ENCODE peak calls at places on chromosomes 1 and 21, in four cellular contexts. One of them, this sample, is unnamed.

GRCh38 chr1:39491146-39491921 is at the start of gene BMP8A:
- DNase-seq in MM.1S: peak; percentile 93
- DNase-seq in body of pancreas: peak; percentile 86
- DNase-seq in cardiac muscle cell: peak; percentile 34
- DNase-seq in this sample: peak; percentile 84

GRCh38 chr1:156938813-156939212 is 18.4 kb downstream of the LRRC71 start:
- DNase-seq in MM.1S: no peak
- DNase-seq in body of pancreas: no peak
- DNase-seq in cardiac muscle cell: no peak
- DNase-seq in this sample: no peak

GRCh38 chr1:15233689-15234088 is 13.3 kb upstream of the FHAD1 start:
- DNase-seq in MM.1S: no peak
- DNase-seq in body of pancreas: no peak
- DNase-seq in cardiac muscle cell: no peak
- DNase-seq in this sample: no peak

GRCh38 chr1:111833334-111833733 is 77.6 kb downstream of the DDX20 start:
- DNase-seq in MM.1S: no peak
- DNase-seq in body of pancreas: no peak
- DNase-seq in cardiac muscle cell: peak; percentile 32
- DNase-seq in this sample: no peak

GRCh38 chr1:14267991-14268390 is 330.5 kb upstream of the KAZN start:
- DNase-seq in MM.1S: no peak
- DNase-seq in body of pancreas: no peak
- DNase-seq in cardiac muscle cell: no peak
- DNase-seq in this sample: no peak

GRCh38 chr21:16535100-16535418 is 805.3 kb downstream of the USP25 start:
- DNase-seq in MM.1S: no peak
- DNase-seq in body of pancreas: peak; percentile 81
- DNase-seq in cardiac muscle cell: peak; percentile 96
- DNase-seq in this sample: no peak

GRCh38 chr1:159881930-159882839 is 17.8 kb downstream of the CFAP45 start:
- DNase-seq in MM.1S: peak; percentile 71
- DNase-seq in body of pancreas: peak; percentile 82
- DNase-seq in cardiac muscle cell: peak; percentile 96
- DNase-seq in this sample: no peak

GRCh38 chr1:205504311-205505075 is at the start of gene CDK18:
- DNase-seq in MM.1S: peak; percentile 74
- DNase-seq in body of pancreas: peak; percentile 95
- DNase-seq in cardiac muscle cell: peak; percentile 75
- DNase-seq in this sample: no peak

GRCh38 chr1:112464501-112464900 is 44.3 kb upstream of the WNT2B start:
- DNase-seq in MM.1S: no peak
- DNase-seq in body of pancreas: no peak
- DNase-seq in cardiac muscle cell: no peak
- DNase-seq in this sample: no peak

GRCh38 chr1:112395261-112395831 is 668 bp upstream of the CTTNBP2NL start:
- DNase-seq in MM.1S: no peak
- DNase-seq in body of pancreas: no peak
- DNase-seq in cardiac muscle cell: no peak
- DNase-seq in this sample: no peak

GRCh38 chr1:229675396-229675795 is 49.3 kb downstream of the URB2 start:
- DNase-seq in MM.1S: no peak
- DNase-seq in body of pancreas: no peak
- DNase-seq in cardiac muscle cell: no peak
- DNase-seq in this sample: no peak

GRCh38 chr1:199508653-199509052 is 518.9 kb upstream of the NR5A2 start:
- DNase-seq in MM.1S: no peak
- DNase-seq in body of pancreas: no peak
- DNase-seq in cardiac muscle cell: no peak
- DNase-seq in this sample: no peak

GRCh38 chr1:245432221-245432620 is 277.4 kb downstream of the KIF26B start:
- DNase-seq in MM.1S: no peak
- DNase-seq in body of pancreas: no peak
- DNase-seq in cardiac muscle cell: no peak
- DNase-seq in this sample: no peak

GRCh38 chr1:40313329-40313957 is 3.6 kb downstream of the COL9A2 start:
- DNase-seq in MM.1S: no peak
- DNase-seq in body of pancreas: no peak
- DNase-seq in cardiac muscle cell: peak; percentile 23
- DNase-seq in this sample: peak; percentile 67

GRCh38 chr1:239253032-239253431 is 133.3 kb upstream of the CHRM3 start:
- DNase-seq in MM.1S: no peak
- DNase-seq in body of pancreas: no peak
- DNase-seq in cardiac muscle cell: no peak
- DNase-seq in this sample: no peak

GRCh38 chr1:185238447-185238846 is 78.6 kb downstream of the IVNS1ABP start:
- DNase-seq in MM.1S: no peak
- DNase-seq in body of pancreas: no peak
- DNase-seq in cardiac muscle cell: peak; percentile 41
- DNase-seq in this sample: no peak

GRCh38 chr1:11746092-11746491 is 10.2 kb downstream of the AGTRAP start:
- DNase-seq in MM.1S: no peak
- DNase-seq in body of pancreas: peak; percentile 74
- DNase-seq in cardiac muscle cell: no peak
- DNase-seq in this sample: no peak

GRCh38 chr21:44408226-44408625 is 47.1 kb upstream of the LRRC3 start:
- DNase-seq in MM.1S: no peak
- DNase-seq in body of pancreas: no peak
- DNase-seq in cardiac muscle cell: no peak
- DNase-seq in this sample: no peak

GRCh38 chr1:244064621-244065020 is 13.5 kb downstream of the ZBTB18 start:
- DNase-seq in MM.1S: no peak
- DNase-seq in body of pancreas: no peak
- DNase-seq in cardiac muscle cell: no peak
- DNase-seq in this sample: no peak

GRCh38 chr1:168636642-168637111 is 60.3 kb downstream of the XCL1 start:
- DNase-seq in MM.1S: peak; percentile 70
- DNase-seq in body of pancreas: peak; percentile 38
- DNase-seq in cardiac muscle cell: peak; percentile 45
- DNase-seq in this sample: no peak

GRCh38 chr1:243402868-243403267 is 147.0 kb downstream of the SDCCAG8 start:
- DNase-seq in MM.1S: no peak
- DNase-seq in body of pancreas: no peak
- DNase-seq in cardiac muscle cell: no peak
- DNase-seq in this sample: no peak

GRCh38 chr1:29511436-29511835 is 275.1 kb downstream of the PTPRU start:
- DNase-seq in MM.1S: no peak
- DNase-seq in body of pancreas: no peak
- DNase-seq in cardiac muscle cell: no peak
- DNase-seq in this sample: no peak

GRCh38 chr1:91732291-91732953 is 153.5 kb downstream of the TGFBR3 start:
- DNase-seq in MM.1S: no peak
- DNase-seq in body of pancreas: no peak
- DNase-seq in cardiac muscle cell: peak; percentile 48
- DNase-seq in this sample: no peak

GRCh38 chr1:13725714-13726175 is 25.8 kb downstream of the PRDM2 start:
- DNase-seq in MM.1S: peak; percentile 62
- DNase-seq in body of pancreas: peak; percentile 43
- DNase-seq in cardiac muscle cell: peak; percentile 37
- DNase-seq in this sample: peak; percentile 25

GRCh38 chr1:228043281-228043845 is 36.6 kb downstream of the WNT3A start:
- DNase-seq in MM.1S: no peak
- DNase-seq in body of pancreas: no peak
- DNase-seq in cardiac muscle cell: no peak
- DNase-seq in this sample: no peak

DNA sequence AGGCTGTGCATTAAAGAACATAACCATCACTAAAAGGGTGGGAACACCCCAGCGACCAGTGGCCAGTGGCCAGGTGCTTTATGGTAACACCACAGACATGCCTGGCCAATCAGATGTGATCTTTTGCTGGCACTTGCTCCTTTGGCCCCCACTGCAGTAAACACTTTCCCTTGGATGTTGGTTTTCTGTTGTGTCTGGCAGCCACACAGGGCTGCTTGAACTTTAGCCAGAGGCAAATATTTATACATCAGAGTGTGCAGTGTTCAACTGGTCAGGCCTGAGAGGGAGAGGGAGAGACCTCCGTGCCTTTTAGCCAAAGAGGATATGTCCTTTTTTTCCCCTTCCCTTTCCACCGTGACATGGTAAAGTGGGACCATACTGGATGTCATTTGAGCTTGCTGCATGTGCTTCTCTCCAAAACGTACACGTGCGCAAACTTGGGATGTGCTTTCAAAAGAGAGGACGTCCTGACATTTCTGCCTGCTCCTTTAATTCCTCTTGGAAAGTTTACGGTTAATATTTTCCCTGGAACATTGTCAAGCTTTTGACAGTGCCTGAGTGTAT is 101.2 kb downstream of the NFIA start:
- DNase-seq in MM.1S: no peak
- DNase-seq in body of pancreas: peak; percentile 80
- DNase-seq in cardiac muscle cell: peak; percentile 81
- DNase-seq in this sample: no peak
- H3K4me3 ChIP-seq in MM.1S: no peak overlapping the region
- H3K4me3 ChIP-seq in body of pancreas: peak overlapping the region; percentile 13
- H3K4me3 ChIP-seq in cardiac muscle cell: no peak overlapping the region
- H3K4me3 ChIP-seq in this sample: no peak overlapping the region

DNA sequence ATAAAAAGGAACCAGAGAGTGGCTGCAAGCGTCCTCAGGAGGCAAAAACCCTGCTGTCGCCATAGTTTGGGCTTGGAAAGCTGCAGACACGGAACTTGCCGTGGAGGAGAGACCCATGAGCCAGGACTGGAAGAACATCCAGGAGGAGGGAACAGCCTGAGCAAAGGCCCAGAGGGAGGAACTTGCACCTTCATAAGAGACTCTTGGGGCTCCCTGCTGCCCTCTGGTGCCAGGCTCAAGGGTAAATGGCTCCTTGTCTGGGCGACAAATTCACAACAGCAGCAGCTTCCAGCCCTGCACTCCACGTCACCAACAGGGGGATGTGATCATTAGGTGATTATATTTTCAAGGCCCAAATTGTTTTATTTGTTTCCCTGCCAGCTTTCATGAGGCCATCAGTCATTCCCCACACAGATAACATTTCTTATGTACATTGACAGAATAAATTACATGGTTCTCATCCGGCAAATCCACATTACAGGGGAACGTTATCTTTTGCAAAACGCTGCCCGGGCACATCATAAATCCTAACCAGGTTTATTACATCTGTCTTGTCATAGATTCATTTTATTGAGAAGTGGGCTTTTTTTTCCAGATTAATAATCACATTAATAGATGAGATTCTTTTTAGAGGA is 143.0 kb upstream of the GRIK3 start:
- DNase-seq in MM.1S: peak; percentile 33
- DNase-seq in body of pancreas: peak; percentile 43
- DNase-seq in cardiac muscle cell: peak; percentile 29
- DNase-seq in this sample: no peak
- TF ChIP-seq CTCF in MM.1S: peak; percentile 51
- TF ChIP-seq CTCF in body of pancreas: no peak
- TF ChIP-seq CTCF in cardiac muscle cell: peak; percentile 36
- TF ChIP-seq CTCF in this sample: peak; percentile 75

GRCh38 chr1:70224954-70225353 is 3.8 kb downstream of the SRSF11 start:
- DNase-seq in MM.1S: no peak
- DNase-seq in body of pancreas: no peak
- DNase-seq in cardiac muscle cell: no peak
- DNase-seq in this sample: no peak
- H3K36me3 ChIP-seq in MM.1S: peaks cover 18% of the 10 kb centered on the region
- H3K36me3 ChIP-seq in body of pancreas: no peaks in the 10 kb centered on the region
- H3K36me3 ChIP-seq in cardiac muscle cell: peaks cover 22% of the 10 kb centered on the region
- H3K36me3 ChIP-seq in this sample: peaks cover 1% of the 10 kb centered on the region

GRCh38 chr21:34075099-34075425 is 1.7 kb downstream of the MRPS6 start:
- DNase-seq in MM.1S: no peak
- DNase-seq in body of pancreas: no peak
- DNase-seq in cardiac muscle cell: no peak
- DNase-seq in this sample: no peak

GRCh38 chr21:34077888-34078287 is 4.5 kb downstream of the MRPS6 start:
- DNase-seq in MM.1S: no peak
- DNase-seq in body of pancreas: no peak
- DNase-seq in cardiac muscle cell: no peak
- DNase-seq in this sample: no peak

GRCh38 chr21:34078915-34079314 is 5.5 kb downstream of the MRPS6 start:
- DNase-seq in MM.1S: no peak
- DNase-seq in body of pancreas: peak; percentile 38
- DNase-seq in cardiac muscle cell: peak; percentile 17
- DNase-seq in this sample: no peak

GRCh38 chr21:34075760-34076159 is 2.4 kb downstream of the MRPS6 start:
- DNase-seq in MM.1S: no peak
- DNase-seq in body of pancreas: no peak
- DNase-seq in cardiac muscle cell: no peak
- DNase-seq in this sample: no peak

DNA sequence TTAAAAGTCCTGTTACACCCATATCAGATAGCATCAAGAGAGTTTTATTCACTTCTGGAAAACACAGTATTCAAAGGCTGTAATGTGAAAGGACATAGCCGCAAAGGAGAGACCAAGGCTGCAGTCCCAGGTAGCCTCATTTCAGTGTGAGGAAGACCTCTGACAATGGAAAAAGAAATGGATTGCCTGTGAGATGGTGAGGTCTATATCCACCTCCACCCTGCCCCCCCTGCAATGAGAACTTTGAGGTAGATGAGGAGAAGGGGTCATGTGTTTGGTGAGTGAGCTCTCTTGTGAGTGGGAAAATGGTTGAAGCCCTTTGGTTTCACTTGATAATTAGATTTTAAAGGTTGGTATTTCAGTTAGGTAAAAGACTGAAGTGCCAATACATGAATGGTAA is 3.5 kb downstream of the MRPS6 start:
- DNase-seq in MM.1S: no peak
- DNase-seq in body of pancreas: no peak
- DNase-seq in cardiac muscle cell: no peak
- DNase-seq in this sample: no peak
- H3K4me3 ChIP-seq in MM.1S: no peak overlapping the region
- H3K4me3 ChIP-seq in body of pancreas: no peak overlapping the region
- H3K4me3 ChIP-seq in cardiac muscle cell: no peak overlapping the region
- H3K4me3 ChIP-seq in this sample: no peak overlapping the region

DNA sequence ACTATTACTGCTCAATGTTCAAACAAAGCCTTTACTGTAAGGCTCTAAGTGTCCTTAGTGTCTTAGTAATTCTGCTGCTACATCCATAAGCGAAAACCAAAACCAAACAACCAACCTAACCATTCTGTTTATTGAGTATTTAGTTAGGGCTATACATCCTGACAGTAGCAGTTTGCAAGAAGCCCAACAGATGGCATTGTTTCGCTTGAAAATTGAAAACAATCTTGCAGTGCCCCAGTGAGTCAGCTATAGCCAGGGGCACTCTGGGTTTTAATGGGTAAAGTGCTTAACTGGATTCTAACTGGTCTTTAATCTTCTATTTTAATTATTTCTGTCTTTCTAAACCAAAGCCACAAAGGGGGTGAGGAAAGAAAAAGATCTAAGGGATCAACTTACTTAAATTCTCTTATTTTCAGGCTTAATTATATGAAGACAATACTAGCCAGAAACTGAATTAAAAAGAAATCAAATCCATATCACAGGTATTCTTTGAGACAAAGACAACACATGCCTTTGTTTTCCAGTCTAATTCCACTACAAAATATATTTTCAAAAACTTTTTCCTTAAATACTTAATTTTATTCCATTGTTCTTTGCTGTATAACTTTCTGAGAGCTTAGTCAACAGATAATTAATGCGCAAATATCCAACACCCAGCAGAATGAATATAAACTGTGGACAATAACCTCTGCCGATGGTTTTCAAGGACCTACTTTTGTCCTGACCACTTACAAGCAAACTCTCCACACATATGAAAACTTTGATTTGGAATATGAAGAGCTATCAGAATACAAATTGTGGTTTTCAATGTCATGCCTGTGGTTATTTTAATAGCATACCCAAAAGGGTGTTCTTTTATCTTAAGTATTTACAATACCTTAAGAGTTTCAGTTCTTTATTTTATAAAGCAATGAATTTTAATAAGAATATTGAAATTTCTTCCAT is 15.2 kb downstream of the POGZ start:
- DNase-seq in MM.1S: peak; percentile 91
- DNase-seq in body of pancreas: peak; percentile 78
- DNase-seq in cardiac muscle cell: peak; percentile 85
- DNase-seq in this sample: peak; percentile 24
- TF ChIP-seq CTCF in MM.1S: peak; percentile 96
- TF ChIP-seq CTCF in body of pancreas: peak; percentile 74
- TF ChIP-seq CTCF in cardiac muscle cell: peak; percentile 75
- TF ChIP-seq CTCF in this sample: peak; percentile 73

This sample was measured in GM06990.